ENCODE peak calls at places on chromosomes 5 and 9, in ten cellular contexts. A is B cell, Y is astrocyte of the spinal cord, D is foreskin fibroblast, C is kidney epithelial cell, J is cardiac muscle cell, S is body of pancreas, W is GM10248, G is HFF-Myc, V is MCF 10A. Q is an unnamed sample.

GRCh38 chr9:2742214-2742613 is 24.9 kb downstream of the KCNV2 start:
- DNase-seq in A (no peak), Y (no peak), D (no peak), C (no peak), J (peak), S (no peak), W (no peak), G (no peak), V (no peak), Q (no peak)

GRCh38 chr5:153816870-153817269 is 221.8 kb downstream of the FAM114A2 start:
- DNase-seq in A (no peak), Y (no peak), D (no peak), C (no peak), J (no peak), S (no peak), W (no peak), G (no peak), V (peak), Q (no peak)

GRCh38 chr5:83608122-83608521 is 112.5 kb downstream of the HAPLN1 start:
- DNase-seq in A (no peak), Y (peak), D (peak), C (peak), J (peak), S (peak), W (peak), G (peak), V (peak), Q (no peak)

GRCh38 chr9:89808076-89808701 is 203.4 kb downstream of the GADD45G start:
- DNase-seq in A (no peak), Y (peak), D (no peak), C (no peak), J (peak), S (no peak), W (no peak), G (no peak), V (no peak), Q (no peak)

GRCh38 chr5:59893061-59893435 is 478 bp downstream of the PDE4D start:
- DNase-seq in A (no peak), Y (no peak), D (no peak), C (no peak), J (no peak), S (peak), W (peak), G (no peak), V (no peak), Q (no peak)

GRCh38 chr5:103101079-103101732 is 18.7 kb downstream of the GIN1 start:
- DNase-seq in A (no peak), Y (no peak), D (no peak), C (no peak), J (peak), S (no peak), W (no peak), G (no peak), V (no peak), Q (no peak)

GRCh38 chr9:69570091-69570451 is 102.1 kb downstream of the APBA1 start:
- DNase-seq in A (no peak), Y (no peak), D (no peak), C (no peak), J (no peak), S (no peak), W (no peak), G (no peak), V (no peak), Q (no peak)

GRCh38 chr9:69322256-69322655 is 2.8 kb upstream of the ENTREP1 start:
- DNase-seq in A (no peak), Y (no peak), D (no peak), C (no peak), J (no peak), S (no peak), W (no peak), G (no peak), V (peak), Q (no peak)

GRCh38 chr9:6467006-6467625 is 54.1 kb downstream of the UHRF2 start:
- DNase-seq in A (no peak), Y (no peak), D (no peak), C (no peak), J (no peak), S (no peak), W (no peak), G (no peak), V (peak), Q (no peak)

GRCh38 chr5:167684251-167684650 is 607.2 kb upstream of the WWC1 start:
- DNase-seq in A (no peak), Y (no peak), D (no peak), C (no peak), J (peak), S (no peak), W (no peak), G (no peak), V (peak), Q (no peak)

GRCh38 chr5:65779643-65780042 is 57.6 kb downstream of the NLN start:
- DNase-seq in A (peak), Y (no peak), D (no peak), C (no peak), J (no peak), S (no peak), W (peak), G (no peak), V (no peak), Q (no peak)

GRCh38 chr9:114691046-114691955 is 9.3 kb upstream of the TEX48 start:
- DNase-seq in A (no peak), Y (peak), D (peak), C (peak), J (peak), S (no peak), W (no peak), G (peak), V (peak), Q (peak)

GRCh38 chr5:58016329-58016728 is 443.6 kb downstream of the PLK2 start:
- DNase-seq in A (no peak), Y (no peak), D (peak), C (no peak), J (peak), S (no peak), W (no peak), G (peak), V (peak), Q (no peak)

GRCh38 chr5:141753143-141753970 is 71.3 kb upstream of the ARAP3 start:
- DNase-seq in A (no peak), Y (no peak), D (no peak), C (no peak), J (no peak), S (no peak), W (no peak), G (no peak), V (no peak), Q (no peak)

GRCh38 chr9:105150991-105151685 is 93.3 kb upstream of the SLC44A1 start:
- DNase-seq in A (no peak), Y (peak), D (no peak), C (peak), J (peak), S (no peak), W (no peak), G (no peak), V (peak), Q (no peak)

GRCh38 chr5:30343707-30344106 is 849.8 kb upstream of the CDH6 start:
- DNase-seq in A (no peak), Y (peak), D (no peak), C (no peak), J (no peak), S (no peak), W (no peak), G (no peak), V (no peak), Q (no peak)

GRCh38 chr9:97990259-97990658 is 7.1 kb downstream of the ANP32B start:
- DNase-seq in A (no peak), Y (peak), D (peak), C (peak), J (peak), S (no peak), W (no peak), G (peak), V (peak), Q (no peak)
- TF ChIP-seq CTCF in A (no peak), Y (peak), D (peak), C (peak), J (peak), S (no peak), W (no peak), G (no peak), V (no peak), Q (no peak)

DNA sequence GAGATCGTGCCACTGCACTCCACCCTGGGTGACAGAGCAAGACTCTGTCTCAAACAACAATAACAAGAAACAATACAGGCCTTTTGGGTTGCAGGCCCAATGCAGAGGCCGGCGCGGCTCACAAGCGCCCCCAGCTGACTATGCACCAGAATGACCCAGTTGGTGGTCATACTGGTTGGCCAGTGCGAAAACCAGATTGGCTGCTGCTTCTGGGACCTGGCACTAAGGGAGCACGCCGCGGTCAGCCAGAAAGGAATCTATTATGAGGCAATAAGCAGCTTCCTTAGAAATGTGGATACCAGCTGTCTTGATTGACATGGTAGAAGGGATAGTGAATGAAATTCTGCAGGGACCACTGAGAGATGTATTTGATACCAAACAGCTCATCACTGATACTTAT is 35.0 kb downstream of the RANBP17 start:
- DNase-seq in A (no peak), Y (peak), D (peak), C (no peak), J (peak), S (peak), W (peak), G (no peak), V (peak), Q (no peak)
- TF ChIP-seq CTCF in A (no peak), Y (peak), D (peak), C (no peak), J (peak), S (peak), W (peak), G (peak), V (peak), Q (no peak)

GRCh38 chr9:7533376-7534090 is 266.0 kb downstream of the DMAC1 start:
- DNase-seq in A (no peak), Y (no peak), D (no peak), C (no peak), J (no peak), S (no peak), W (no peak), G (no peak), V (no peak), Q (peak)

GRCh38 chr9:7534211-7534935 is 265.2 kb downstream of the DMAC1 start:
- DNase-seq in A (no peak), Y (no peak), D (no peak), C (no peak), J (peak), S (no peak), W (no peak), G (no peak), V (no peak), Q (peak)

DNA sequence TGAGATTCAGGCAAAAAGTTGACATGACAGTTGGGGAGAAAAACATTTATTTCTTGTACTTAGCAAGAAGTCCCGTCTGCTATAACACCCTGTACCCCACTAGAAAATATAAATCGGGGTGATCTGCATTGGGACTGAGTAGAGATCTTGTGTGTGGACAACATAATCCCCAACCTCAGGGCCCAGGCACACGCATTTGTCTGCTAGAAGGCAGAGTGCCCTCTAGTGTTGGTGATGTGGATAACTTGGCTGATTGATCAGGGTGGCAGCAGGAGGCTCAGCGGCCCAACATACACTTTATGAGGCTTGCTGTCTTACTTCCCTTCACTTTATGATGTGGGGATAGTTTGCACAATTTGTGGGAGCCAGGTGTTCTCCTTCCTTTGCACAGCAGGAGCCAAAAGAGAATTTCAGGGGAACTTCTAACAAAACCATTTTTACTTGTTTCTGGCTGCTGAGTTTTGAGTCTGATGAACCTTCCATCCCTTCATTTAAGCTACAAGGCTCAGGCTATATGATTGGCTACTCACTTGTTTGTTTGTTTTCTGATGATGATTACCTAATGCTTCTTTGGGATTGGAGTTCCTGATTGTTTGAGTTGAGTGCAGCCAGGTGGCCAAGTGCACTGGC is 263.2 kb downstream of the DMAC1 start:
- DNase-seq in A (peak), Y (peak), D (peak), C (peak), J (peak), S (peak), W (peak), G (peak), V (peak), Q (peak)
- TF ChIP-seq CTCF in A (peak), Y (peak), D (peak), C (peak), J (peak), S (peak), W (peak), G (peak), V (peak), Q (peak)

GRCh38 chr5:61252643-61252925 is 79.5 kb upstream of the ZSWIM6 start:
- DNase-seq in A (no peak), Y (no peak), D (no peak), C (no peak), J (no peak), S (no peak), W (no peak), G (no peak), V (no peak), Q (no peak)
- TF ChIP-seq CTCF in A (no peak), Y (no peak), D (no peak), C (no peak), J (no peak), S (no peak), W (no peak), G (no peak), V (no peak), Q (no peak)

GRCh38 chr5:180289433-180289832 is 2.5 kb downstream of the MAPK9 start:
- DNase-seq in A (no peak), Y (no peak), D (no peak), C (no peak), J (no peak), S (peak), W (no peak), G (no peak), V (peak), Q (no peak)

GRCh38 chr5:180291943-180292831 is at the start of gene MAPK9:
- DNase-seq in A (peak), Y (peak), D (peak), C (no peak), J (peak), S (peak), W (peak), G (no peak), V (peak), Q (peak)

GRCh38 chr5:180289966-180290365 is 1.9 kb downstream of the MAPK9 start:
- DNase-seq in A (no peak), Y (no peak), D (no peak), C (no peak), J (no peak), S (peak), W (no peak), G (no peak), V (peak), Q (no peak)

GRCh38 chr5:180290568-180291233 is 1.2 kb downstream of the MAPK9 start:
- DNase-seq in A (no peak), Y (no peak), D (no peak), C (no peak), J (no peak), S (no peak), W (no peak), G (no peak), V (peak), Q (no peak)

DNA sequence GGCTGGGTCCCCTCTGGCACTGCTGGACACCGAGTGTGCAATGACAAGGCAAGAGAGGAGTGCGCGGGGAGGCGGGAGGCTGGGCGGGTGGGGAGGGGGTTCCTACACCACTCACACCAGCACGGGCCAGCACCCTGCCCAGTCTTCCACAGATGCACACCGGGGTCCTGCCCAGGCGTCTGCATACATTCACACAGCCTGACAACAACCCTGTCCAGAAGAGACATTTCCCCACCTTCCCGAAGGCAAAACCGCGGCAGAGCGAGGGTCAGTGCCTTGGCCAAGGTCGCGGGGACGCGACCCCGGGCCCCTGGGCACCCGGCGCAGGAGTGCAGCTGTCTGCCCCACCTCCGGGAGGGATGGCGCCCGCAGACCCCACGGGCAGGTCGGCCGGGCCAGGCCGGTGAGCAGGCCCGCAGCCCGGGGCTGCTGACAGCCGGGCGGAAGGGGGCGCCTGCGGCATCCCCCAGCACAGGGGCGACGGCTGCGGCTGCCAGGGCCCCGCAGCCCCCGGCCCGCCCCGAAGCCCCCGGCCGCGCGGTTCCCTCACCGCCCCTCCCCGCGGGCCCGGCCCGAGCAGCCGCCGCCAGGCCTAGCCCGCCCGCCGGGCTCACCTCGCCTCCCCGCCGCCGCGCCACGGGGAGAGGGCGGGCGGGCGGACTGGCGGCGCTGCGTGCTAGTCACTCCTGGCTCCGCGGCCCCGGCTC is 496 bp downstream of the MAPK9 start:
- DNase-seq in A (peak), Y (no peak), D (no peak), C (no peak), J (no peak), S (peak), W (peak), G (no peak), V (peak), Q (peak)
- TF ChIP-seq CTCF in A (no peak), Y (peak), D (peak), C (no peak), J (peak), S (no peak), W (peak), G (no peak), V (peak), Q (peak)

GRCh38 chr9:14441976-14442651 is 128.2 kb upstream of the NFIB start:
- DNase-seq in A (no peak), Y (no peak), D (no peak), C (no peak), J (peak), S (no peak), W (no peak), G (no peak), V (peak), Q (no peak)
- TF ChIP-seq CTCF in A (no peak), Y (peak), D (peak), C (peak), J (peak), S (no peak), W (no peak), G (peak), V (peak), Q (no peak)

DNA sequence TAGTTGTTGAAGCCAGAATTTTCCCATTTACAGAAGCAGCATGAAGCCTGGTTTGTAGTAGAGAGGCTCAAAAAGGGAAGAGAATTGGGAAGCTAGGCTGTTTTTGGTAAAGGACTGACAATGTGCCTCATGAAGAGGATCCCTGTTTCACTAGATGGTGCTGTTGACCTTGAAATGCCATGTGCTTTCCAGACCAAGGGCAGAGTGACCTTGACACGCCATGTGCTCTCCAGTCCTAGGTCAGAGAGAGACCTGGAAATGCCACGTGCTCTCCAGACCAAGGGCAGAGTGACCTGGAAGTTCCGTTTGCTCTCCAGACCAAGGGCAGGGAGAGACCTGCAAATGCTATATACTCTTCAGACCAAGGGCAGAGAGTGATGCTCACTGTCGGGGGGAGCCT is 32.0 kb downstream of the UNC13B start:
- DNase-seq in A (no peak), Y (no peak), D (no peak), C (no peak), J (no peak), S (no peak), W (no peak), G (no peak), V (no peak), Q (no peak)
- TF ChIP-seq CTCF in A (no peak), Y (no peak), D (no peak), C (no peak), J (no peak), S (no peak), W (no peak), G (no peak), V (no peak), Q (no peak)

GRCh38 chr5:33381243-33381642 is 59.5 kb upstream of the TARS1 start:
- DNase-seq in A (no peak), Y (no peak), D (no peak), C (no peak), J (no peak), S (no peak), W (no peak), G (no peak), V (no peak), Q (no peak)

GRCh38 chr5:33375900-33376299 is 64.9 kb upstream of the TARS1 start:
- DNase-seq in A (no peak), Y (no peak), D (no peak), C (no peak), J (no peak), S (no peak), W (no peak), G (no peak), V (no peak), Q (no peak)

DNA sequence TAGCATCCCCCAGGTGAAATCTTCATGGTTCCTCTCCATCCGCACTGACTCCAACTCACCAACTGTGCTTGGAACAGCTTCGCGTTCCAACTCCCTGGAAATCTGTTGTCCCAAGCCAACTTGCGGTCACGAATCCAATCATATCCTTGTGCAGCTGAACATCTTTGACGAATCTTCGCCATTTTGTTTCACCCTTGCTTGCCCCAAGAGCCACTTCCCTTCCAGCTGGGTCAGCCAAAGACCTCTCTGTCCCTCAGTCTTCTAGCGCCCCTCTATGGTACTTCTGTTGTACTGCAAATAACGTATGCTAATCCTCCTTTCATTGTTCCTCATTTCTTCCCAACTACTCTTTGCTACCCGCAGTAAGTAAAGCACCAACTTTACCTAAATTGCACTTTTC is 61.0 kb upstream of the TARS1 start:
- DNase-seq in A (peak), Y (no peak), D (no peak), C (no peak), J (peak), S (no peak), W (no peak), G (no peak), V (peak), Q (peak)
- TF ChIP-seq CTCF in A (peak), Y (peak), D (peak), C (peak), J (peak), S (no peak), W (peak), G (peak), V (peak), Q (no peak)